ENCODE peak calls at places on chromosomes 5 and 9, in ten cellular contexts. G is endothelial cell, O is transverse colon, T is heart right ventricle, F is AG10803, M is OCI-LY7, S is mucosa of descending colon, A is stomach, J is WERI-Rb-1, B is SK-N-SH. D is an unnamed sample.

GRCh38 chr9:69649566-69650260 is 22.5 kb downstream of the APBA1 start:
- DNase-seq in S (no peak), G (no peak), B (no peak), J (no peak), A (no peak), O (no peak), F (peak; percentile 70), M (no peak), T (no peak), D (no peak)

GRCh38 chr9:122527193-122527592 is at the start of gene OR1N1:
- DNase-seq in O (no peak), A (no peak), B (no peak), S (no peak), F (no peak), M (no peak), T (no peak), G (no peak), J (no peak), D (no peak)

GRCh38 chr5:102628449-102629175 is 126.5 kb upstream of the PAM start:
- DNase-seq in F (peak; percentile 69), J (no peak), G (no peak), B (no peak), A (no peak), T (peak; percentile 28), S (no peak), O (no peak), M (no peak), D (no peak)

GRCh38 chr5:147935032-147935431 is 28.7 kb upstream of the C5orf46 start:
- DNase-seq in T (no peak), A (no peak), J (no peak), F (peak; percentile 26), M (peak; percentile 4), G (peak; percentile 18), S (peak; percentile 38), O (no peak), B (peak; percentile 53), D (no peak)

GRCh38 chr5:134463991-134464760 is 52.5 kb upstream of the CDKN2AIPNL start:
- DNase-seq in B (no peak), S (no peak), G (no peak), J (no peak), T (no peak), O (no peak), A (no peak), M (peak; percentile 50), F (no peak), D (peak; percentile 14)

GRCh38 chr5:164934039-164934438 is 1428.6 kb downstream of the MAT2B start:
- DNase-seq in M (no peak), O (no peak), S (no peak), B (no peak), G (no peak), T (no peak), F (no peak), A (no peak), J (no peak), D (no peak)

GRCh38 chr5:74641778-74642542 is 1.4 kb upstream of the ENC1 start:
- DNase-seq in M (peak; percentile 57), F (peak; percentile 86), G (peak; percentile 38), J (peak; percentile 62), A (peak; percentile 51), S (peak; percentile 71), T (peak; percentile 59), B (peak; percentile 44), O (peak; percentile 52), D (no peak)

GRCh38 chr9:15873573-15874177 is 320.8 kb downstream of the CCDC171 start:
- DNase-seq in T (no peak), G (peak; percentile 3), F (peak; percentile 66), O (no peak), B (peak; percentile 35), J (no peak), M (peak; percentile 49), S (peak; percentile 3), A (no peak), D (no peak)

GRCh38 chr9:4297795-4298254 is 2.0 kb downstream of the GLIS3 start:
- DNase-seq in M (no peak), A (peak; percentile 58), J (peak; percentile 21), B (peak; percentile 74), S (peak; percentile 60), O (peak; percentile 67), F (peak; percentile 79), T (peak; percentile 52), G (peak; percentile 68), D (no peak)

DNA sequence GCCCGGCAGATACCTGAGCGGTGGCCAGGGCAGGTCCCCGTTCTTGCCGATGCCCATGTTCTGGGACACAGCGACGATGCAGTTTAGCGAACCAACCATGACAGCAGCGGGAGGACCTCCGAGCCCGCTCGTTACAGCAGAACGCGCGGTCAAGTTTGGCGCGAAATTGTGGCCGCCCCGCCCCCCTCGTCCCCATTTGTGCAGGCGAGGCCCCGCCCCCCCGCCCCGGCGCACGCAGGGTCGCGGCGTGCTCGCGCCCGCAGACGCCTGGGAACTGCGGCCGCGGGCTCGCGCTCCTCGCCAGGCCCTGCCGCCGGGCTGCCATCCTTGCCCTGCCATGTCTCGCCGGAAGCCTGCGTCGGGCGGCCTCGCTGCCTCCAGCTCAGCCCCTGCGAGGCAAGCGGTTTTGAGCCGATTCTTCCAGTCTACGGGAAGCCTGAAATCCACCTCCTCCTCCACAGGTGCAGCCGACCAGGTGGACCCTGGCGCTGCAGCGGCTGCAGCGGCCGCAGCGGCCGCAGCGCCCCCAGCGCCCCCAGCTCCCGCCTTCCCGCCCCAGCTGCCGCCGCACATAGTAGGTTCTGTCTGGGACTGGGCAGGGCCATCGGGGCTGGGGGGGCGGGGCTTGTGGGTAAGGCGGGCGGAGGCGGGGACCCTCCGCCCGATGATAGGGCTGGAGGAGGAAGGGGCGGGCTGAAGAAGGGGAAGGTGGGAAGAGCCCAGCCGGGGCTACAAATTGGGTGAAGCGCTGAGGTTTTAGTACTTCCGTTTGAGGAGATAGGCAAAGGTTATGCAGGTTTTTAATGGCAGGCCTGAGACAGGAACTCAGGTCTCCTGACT is at the start of the genes DHFR and MSH3:
- DNase-seq in G (peak; percentile 81), O (peak; percentile 90), B (peak; percentile 96), F (peak; percentile 87), J (peak; percentile 90), A (peak; percentile 89), T (peak; percentile 87), S (peak; percentile 94), M (peak; percentile 97), D (peak; percentile 93)
- TF ChIP-seq CTCF in G (no peak), O (no peak), B (peak; percentile 39), F (no peak), J (peak; percentile 18), A (no peak), T (peak; percentile 5), S (no peak), M (peak; percentile 52), D (peak; percentile 61)

GRCh38 chr9:7360513-7360912 is 439.1 kb downstream of the DMAC1 start:
- DNase-seq in A (no peak), J (no peak), F (no peak), O (no peak), M (no peak), G (peak; percentile 34), T (no peak), S (no peak), B (no peak), D (no peak)
- TF ChIP-seq CTCF in A (no peak), J (no peak), F (no peak), O (no peak), M (no peak), G (peak; percentile 57), T (no peak), S (no peak), B (no peak), D (no peak)

GRCh38 chr5:131204964-131205363 is 34.2 kb downstream of the LYRM7 start:
- DNase-seq in S (no peak), G (no peak), O (no peak), F (no peak), A (no peak), J (no peak), B (no peak), T (no peak), M (no peak), D (no peak)

GRCh38 chr5:131209506-131210191 is 38.9 kb downstream of the LYRM7 start:
- DNase-seq in G (no peak), B (no peak), A (no peak), M (peak; percentile 94), S (peak; percentile 34), T (no peak), O (no peak), J (peak; percentile 43), F (no peak), D (no peak)

GRCh38 chr5:131209175-131209505 is 38.4 kb downstream of the LYRM7 start:
- DNase-seq in B (no peak), S (no peak), M (no peak), F (no peak), A (no peak), G (no peak), T (no peak), J (no peak), O (no peak), D (no peak)

GRCh38 chr5:131206772-131207171 is 36.0 kb downstream of the LYRM7 start:
- DNase-seq in J (no peak), S (no peak), O (no peak), G (no peak), A (no peak), T (no peak), F (no peak), M (no peak), B (no peak), D (no peak)

DNA sequence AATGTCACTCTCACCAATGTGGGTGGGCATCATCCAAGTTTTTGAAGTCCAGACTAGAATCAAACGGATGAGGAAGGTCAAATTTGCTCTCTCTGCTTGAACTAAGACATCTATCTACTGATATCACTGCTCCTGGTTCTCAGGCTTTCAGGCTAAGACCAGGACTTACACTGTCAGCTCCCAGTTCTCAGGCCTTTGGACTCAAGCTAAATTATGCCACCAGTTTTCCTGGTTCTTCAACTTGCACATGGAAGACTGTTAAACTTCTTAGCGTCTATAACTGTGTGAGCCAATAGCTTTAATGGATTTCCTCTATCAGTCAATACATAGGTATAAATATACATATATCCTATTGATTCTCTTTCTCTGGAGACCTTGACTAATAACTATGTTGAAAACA is 35.3 kb downstream of the LYRM7 start:
- DNase-seq in F (no peak), O (no peak), M (no peak), A (no peak), S (peak; percentile 50), T (no peak), J (no peak), B (no peak), G (no peak), D (no peak)
- TF ChIP-seq CTCF in F (no peak), O (no peak), M (no peak), A (no peak), S (no peak), T (no peak), J (no peak), B (no peak), G (no peak), D (no peak)

DNA sequence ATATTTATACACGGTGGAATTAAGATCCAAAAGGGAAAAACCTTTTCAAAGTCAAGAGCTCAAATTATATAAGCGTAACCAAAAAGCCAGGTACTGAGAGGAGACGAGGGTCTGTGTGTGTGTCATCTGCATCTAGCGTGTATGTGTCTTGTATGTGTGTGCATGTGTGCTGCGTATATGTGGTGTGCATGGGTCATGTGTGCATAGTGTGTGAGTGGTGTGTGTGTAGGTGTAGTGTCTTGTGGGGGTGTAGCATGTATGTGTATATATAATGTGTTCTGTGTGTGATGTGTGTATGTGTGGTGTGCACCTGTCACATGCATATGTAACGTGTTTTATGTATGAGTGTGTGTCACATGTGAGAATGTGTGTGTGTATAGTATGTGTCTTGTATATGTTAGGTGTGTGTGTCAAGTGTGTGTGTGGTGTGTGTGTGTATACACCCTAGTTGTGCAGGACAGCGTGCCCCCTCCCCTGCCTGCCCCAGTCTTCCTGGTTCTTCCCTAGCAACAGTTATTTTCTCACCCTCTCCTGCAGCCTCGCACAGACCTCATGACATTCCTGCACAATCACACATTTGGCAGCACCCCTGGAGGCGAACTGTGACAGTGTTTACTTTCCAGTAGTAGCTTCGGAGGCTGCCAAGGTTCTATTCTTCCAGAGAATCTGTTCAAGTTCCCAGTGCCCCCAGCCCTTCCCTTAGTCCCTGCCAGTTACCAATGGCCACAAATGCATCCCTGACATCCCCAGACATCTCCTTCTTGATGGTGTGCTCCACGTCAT is 27.1 kb upstream of the TNIP1 start:
- DNase-seq in A (peak; percentile 83), B (no peak), M (no peak), F (peak; percentile 68), S (peak; percentile 65), G (no peak), T (peak; percentile 73), J (no peak), O (peak; percentile 67), D (no peak)
- TF ChIP-seq CTCF in A (no peak), B (no peak), M (no peak), F (peak; percentile 14), S (no peak), G (no peak), T (peak; percentile 2), J (no peak), O (peak; percentile 36), D (no peak)